ENCODE peak calls at places on chromosomes 7 and 10, in four cellular contexts. U, Q, X and D are unnamed samples.

GRCh38 chr10:95976295-95977229 is 66.8 kb upstream of the CCNJ start:
- DNase-seq in U (no peak), Q (no peak), X (no peak), D (no peak)

GRCh38 chr10:87092356-87092860 is 2.2 kb downstream of the GLUD1 start:
- DNase-seq in U (no peak), Q (peak; percentile 37), X (peak; percentile 37), D (peak; percentile 31)

GRCh38 chr7:6648066-6648814 is 11.1 kb downstream of the ZNF316 start:
- DNase-seq in U (no peak), Q (no peak), X (no peak), D (no peak)

GRCh38 chr7:141702892-141703291 is 926 bp upstream of the DENND11 start:
- DNase-seq in U (no peak), Q (no peak), X (no peak), D (no peak)

GRCh38 chr7:64875658-64876406 is 27.2 kb upstream of the ZNF273 start:
- DNase-seq in U (no peak), Q (no peak), X (no peak), D (no peak)

GRCh38 chr10:63266337-63267327 is 133.5 kb downstream of the NRBF2 start:
- DNase-seq in U (no peak), Q (no peak), X (no peak), D (no peak)

GRCh38 chr7:152624218-152624617 is 51.7 kb downstream of the XRCC2 start:
- DNase-seq in U (no peak), Q (no peak), X (no peak), D (no peak)

GRCh38 chr7:2558620-2559282 is at the start of gene IQCE:
- DNase-seq in U (peak; percentile 95), Q (peak; percentile 84), X (peak; percentile 74), D (peak; percentile 75)

GRCh38 chr7:148609045-148609725 is 18.6 kb downstream of the C7orf33 start:
- DNase-seq in U (no peak), Q (peak; percentile 15), X (peak; percentile 56), D (no peak)

GRCh38 chr10:13496164-13496563 is 32.6 kb downstream of the BEND7 start:
- DNase-seq in U (no peak), Q (no peak), X (no peak), D (no peak)

GRCh38 chr10:111522551-111522950 is 445.7 kb downstream of the ADRA2A start:
- DNase-seq in U (no peak), Q (no peak), X (no peak), D (no peak)

GRCh38 chr7:155846156-155846555 is 33.9 kb upstream of the SHH start:
- DNase-seq in U (no peak), Q (no peak), X (no peak), D (no peak)

GRCh38 chr7:78323118-78323517 is 524.5 kb downstream of the PHTF2 start:
- DNase-seq in U (no peak), Q (no peak), X (peak; percentile 12), D (no peak)

GRCh38 chr10:69572159-69573055 is 815 bp downstream of the NEUROG3 start:
- DNase-seq in U (peak; percentile 57), Q (peak; percentile 2), X (no peak), D (peak; percentile 14)

GRCh38 chr7:50310361-50310760 is 5.8 kb downstream of the IKZF1 start:
- DNase-seq in U (no peak), Q (no peak), X (no peak), D (no peak)

GRCh38 chr10:120732643-120733313 is 118.4 kb upstream of the WDR11 start:
- DNase-seq in U (no peak), Q (no peak), X (peak; percentile 29), D (peak; percentile 25)

GRCh38 chr7:30596043-30596641 is 1.5 kb downstream of the GARS1 start:
- DNase-seq in U (no peak), Q (peak; percentile 41), X (no peak), D (peak; percentile 33)

GRCh38 chr10:114697061-114697598 is 39.1 kb upstream of the ABLIM1 start:
- DNase-seq in U (no peak), Q (peak; percentile 37), X (peak; percentile 70), D (peak; percentile 85)

GRCh38 chr7:148624735-148625134 is 34.2 kb downstream of the C7orf33 start:
- DNase-seq in U (no peak), Q (no peak), X (peak; percentile 2), D (no peak)

GRCh38 chr7:27096756-27097514 is 1.1 kb upstream of the HOXA1 start:
- DNase-seq in U (no peak), Q (peak; percentile 64), X (peak; percentile 30), D (peak; percentile 57)

GRCh38 chr10:14208231-14208630 is 122.5 kb downstream of the FRMD4A start:
- DNase-seq in U (peak; percentile 20), Q (no peak), X (no peak), D (no peak)

GRCh38 chr7:139915301-139915863 is 86.3 kb downstream of the TBXAS1 start:
- DNase-seq in U (no peak), Q (peak; percentile 90), X (peak; percentile 84), D (no peak)

GRCh38 chr10:120495226-120495625 is 38.2 kb downstream of the PLPP4 start:
- DNase-seq in U (no peak), Q (no peak), X (peak; percentile 89), D (no peak)

GRCh38 chr7:21758286-21758685 is 187.4 kb downstream of the CDCA7L start:
- DNase-seq in U (no peak), Q (no peak), X (no peak), D (no peak)

GRCh38 chr10:60171436-60172013 is 218.2 kb downstream of the ANK3 start:
- DNase-seq in U (no peak), Q (peak; percentile 38), X (no peak), D (peak; percentile 26)

GRCh38 chr7:140719711-140720110 is 23.2 kb downstream of the NDUFB2 start:
- DNase-seq in U (no peak), Q (peak; percentile 56), X (peak; percentile 10), D (no peak)

GRCh38 chr10:63256047-63256773 is 123.1 kb downstream of the NRBF2 start:
- DNase-seq in U (no peak), Q (no peak), X (no peak), D (no peak)

DNA sequence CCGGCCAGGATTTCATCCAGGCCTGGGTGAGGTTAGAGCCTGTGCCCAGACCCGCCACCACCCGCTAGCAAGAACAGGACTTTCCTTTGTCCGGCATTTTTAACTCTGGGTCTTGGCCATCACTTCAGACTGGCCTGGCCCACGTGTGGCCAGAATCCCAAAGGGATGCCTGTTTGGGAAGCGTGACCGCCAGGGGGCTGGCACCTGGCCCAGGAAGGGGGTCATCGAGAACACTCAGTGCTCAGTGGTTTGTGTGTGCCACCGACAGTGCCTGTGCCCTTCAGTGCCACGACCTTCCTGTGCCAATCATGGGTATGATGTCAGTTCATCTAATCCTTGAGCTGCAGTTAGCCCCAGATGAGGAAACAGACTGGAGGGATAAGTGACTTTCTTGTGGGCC is 85.0 kb downstream of the ZMIZ1 start:
- DNase-seq in U (no peak), Q (no peak), X (no peak), D (no peak)
- H4K20me1 ChIP-seq in U (no peaks in the 10 kb centered on the region), Q (peaks cover 2% of the 10 kb centered on the region), X (no peaks in the 10 kb centered on the region), D (no peaks in the 10 kb centered on the region)

GRCh38 chr7:37665352-37666022 is 18.1 kb upstream of the GPR141 start:
- DNase-seq in U (no peak), Q (no peak), X (no peak), D (no peak)

GRCh38 chr7:37669818-37670217 is 13.7 kb upstream of the GPR141 start:
- DNase-seq in U (no peak), Q (no peak), X (no peak), D (no peak)

GRCh38 chr7:37660614-37661013 is 23.0 kb upstream of the GPR141 start:
- DNase-seq in U (no peak), Q (no peak), X (no peak), D (no peak)

GRCh38 chr7:37663693-37664092 is 19.9 kb upstream of the GPR141 start:
- DNase-seq in U (no peak), Q (no peak), X (no peak), D (no peak)

DNA sequence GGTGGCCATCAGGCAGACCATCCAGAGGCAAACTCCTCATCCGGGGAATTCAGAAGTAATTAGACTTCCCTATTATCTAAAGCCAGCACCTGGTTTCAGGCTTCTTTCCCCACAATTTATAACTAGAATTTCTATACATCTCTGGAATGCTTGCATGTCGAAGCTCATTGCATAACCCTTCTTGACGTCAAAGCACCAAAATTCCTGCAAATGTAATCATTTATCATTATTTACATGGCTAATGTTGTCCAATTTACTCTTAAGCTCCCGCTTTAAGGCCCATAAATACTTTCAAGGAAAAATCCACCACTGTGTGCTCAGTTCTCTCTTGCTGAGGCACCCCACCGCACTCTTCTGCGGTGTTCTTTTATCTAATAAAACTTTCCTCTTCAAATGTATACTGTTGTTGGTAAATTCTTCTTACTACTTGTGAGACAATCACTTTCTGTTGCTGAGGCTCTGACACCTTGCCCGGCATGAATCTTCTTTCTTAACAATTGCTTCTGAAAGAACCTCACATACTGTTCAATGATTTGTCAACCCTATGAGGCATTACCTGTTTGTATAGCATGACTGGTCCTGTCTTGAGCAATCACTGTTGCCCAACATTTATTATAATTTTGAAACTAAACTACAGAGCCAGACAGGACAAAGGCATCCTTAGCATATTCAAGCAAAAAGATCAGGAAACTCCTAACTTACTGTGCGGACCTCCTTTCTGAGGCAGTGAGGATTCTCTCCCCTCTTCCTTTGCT is 17.4 kb upstream of the GPR141 start:
- DNase-seq in U (no peak), Q (no peak), X (no peak), D (peak; percentile 39)
- H2AFZ ChIP-seq in U (no peak overlapping the region), Q (no peak overlapping the region), X (no peak overlapping the region), D (no peak overlapping the region)

DNA sequence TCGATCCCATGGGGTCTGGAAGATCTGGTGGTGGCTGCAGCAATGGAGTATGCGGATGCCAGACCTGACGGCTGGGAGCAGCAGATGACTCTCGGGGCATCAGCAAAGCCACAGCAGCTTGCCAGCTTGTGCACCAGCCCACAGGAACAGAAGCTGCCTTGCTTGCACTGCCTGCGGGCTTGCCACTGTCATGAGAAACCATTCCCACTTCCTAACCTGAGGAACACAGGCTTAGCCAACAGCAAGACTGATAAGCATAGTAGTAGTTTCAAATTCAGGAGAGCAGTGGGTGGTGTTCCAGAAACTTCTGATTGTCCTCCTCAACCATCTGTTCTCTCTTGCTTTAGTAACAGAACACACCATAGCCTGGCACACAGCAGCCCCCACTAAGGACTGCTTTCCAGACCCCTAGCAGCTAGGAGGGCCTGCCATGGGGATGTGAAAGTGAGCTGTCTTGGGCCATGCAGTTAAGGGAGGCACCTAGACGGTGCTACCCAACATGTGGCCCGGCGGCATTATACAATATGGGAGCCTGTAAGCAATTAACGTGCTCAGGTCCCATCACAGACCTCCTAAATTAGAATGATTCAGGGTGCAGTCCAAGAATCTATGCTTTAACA is 7.3 kb downstream of the ANXA11 start:
- DNase-seq in U (no peak), Q (no peak), X (no peak), D (no peak)
- H4K20me1 ChIP-seq in U (no peaks in the 10 kb centered on the region), Q (peaks cover 93% of the 10 kb centered on the region), X (peaks cover 88% of the 10 kb centered on the region), D (peaks cover 7% of the 10 kb centered on the region)

GRCh38 chr10:67760272-67760671 is 64.3 kb upstream of the CTNNA3 start:
- DNase-seq in U (no peak), Q (no peak), X (no peak), D (no peak)

GRCh38 chr10:67767245-67767644 is 70.7 kb downstream of the DNAJC12 start:
- DNase-seq in U (no peak), Q (no peak), X (no peak), D (no peak)

GRCh38 chr10:67764012-67764822 is 68.2 kb upstream of the CTNNA3 start:
- DNase-seq in U (peak; percentile 92), Q (peak; percentile 89), X (peak; percentile 87), D (peak; percentile 90)

DNA sequence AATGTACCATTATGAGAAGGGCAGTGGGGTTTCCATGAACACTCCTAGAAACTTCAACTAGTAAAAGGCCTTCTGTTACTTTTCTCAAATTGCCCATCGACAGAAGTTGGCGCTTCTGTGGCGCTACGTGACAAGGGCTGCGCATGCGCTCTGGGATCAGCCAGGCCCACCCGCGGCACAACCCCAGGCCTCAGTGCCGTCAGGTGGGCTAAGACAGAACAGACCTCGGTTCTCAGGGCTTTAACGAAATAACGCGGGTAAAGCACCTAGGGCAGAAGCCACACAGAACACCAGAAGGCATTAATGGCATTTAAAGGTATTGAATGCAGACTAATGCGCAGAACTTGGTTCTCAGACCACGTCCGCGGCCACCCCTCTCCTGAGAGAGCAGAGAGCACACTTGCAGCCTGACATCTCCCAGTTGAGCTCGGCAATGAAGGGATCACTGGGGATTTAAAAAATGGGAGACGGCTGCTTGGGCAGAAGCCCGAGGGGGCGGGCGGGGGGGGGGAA is 67.6 kb upstream of the CTNNA3 start:
- DNase-seq in U (peak; percentile 79), Q (peak; percentile 35), X (peak; percentile 32), D (no peak)
- H2AFZ ChIP-seq in U (peak overlapping the region; percentile 97), Q (peak overlapping the region; percentile 100), X (peak overlapping the region; percentile 96), D (peak overlapping the region; percentile 92)